ENCODE peak calls at places on chromosome 18, in nine cellular contexts. K, N, T, S, L, Z, D, E and M are unnamed samples.

GRCh38 chr18:56276466-56276865 is 361.9 kb downstream of the TXNL1 start:
- DNase-seq in K (no peak), N (no peak), T (no peak), S (no peak), L (no peak), Z (no peak), D (no peak), E (no peak), M (no peak)

GRCh38 chr18:9022397-9023170 is 79.9 kb upstream of the NDUFV2 start:
- DNase-seq in K (no peak), N (no peak), T (no peak), S (no peak), L (no peak), Z (no peak), D (no peak), E (no peak), M (no peak)

GRCh38 chr18:76564117-76564516 is 69.1 kb upstream of the ZNF516 start:
- DNase-seq in K (no peak), N (no peak), T (no peak), S (no peak), L (no peak), Z (no peak), D (no peak), E (no peak), M (peak; percentile 77)

GRCh38 chr18:22210331-22210754 is 41.0 kb downstream of the GATA6 start:
- DNase-seq in K (no peak), N (no peak), T (no peak), S (no peak), L (no peak), Z (no peak), D (no peak), E (no peak), M (no peak)

GRCh38 chr18:24937624-24938285 is 414.2 kb downstream of the ZNF521 start:
- DNase-seq in K (no peak), N (peak; percentile 24), T (no peak), S (no peak), L (no peak), Z (no peak), D (no peak), E (no peak), M (no peak)

GRCh38 chr18:79884963-79885728 is 66.3 kb downstream of the SLC66A2 start:
- DNase-seq in K (no peak), N (no peak), T (no peak), S (no peak), L (no peak), Z (no peak), D (no peak), E (no peak), M (no peak)

GRCh38 chr18:48339692-48340091 is 69.5 kb downstream of the ZBTB7C start:
- DNase-seq in K (no peak), N (no peak), T (no peak), S (no peak), L (no peak), Z (no peak), D (no peak), E (no peak), M (no peak)

GRCh38 chr18:46097378-46097852 is 681 bp downstream of the ATP5F1A start:
- DNase-seq in K (peak; percentile 33), N (no peak), T (no peak), S (no peak), L (no peak), Z (no peak), D (peak; percentile 18), E (peak; percentile 16), M (no peak)

GRCh38 chr18:33817096-33817495 is 239.1 kb downstream of the ASXL3 start:
- DNase-seq in K (no peak), N (no peak), T (no peak), S (no peak), L (no peak), Z (no peak), D (no peak), E (no peak), M (no peak)

GRCh38 chr18:57444301-57444759 is 9.2 kb downstream of the ONECUT2 start:
- DNase-seq in K (no peak), N (no peak), T (peak; percentile 51), S (no peak), L (peak; percentile 39), Z (no peak), D (no peak), E (no peak), M (no peak)

GRCh38 chr18:78192044-78192443 is 787.6 kb upstream of the SALL3 start:
- DNase-seq in K (no peak), N (peak; percentile 82), T (peak; percentile 27), S (peak; percentile 96), L (peak; percentile 82), Z (no peak), D (no peak), E (no peak), M (peak; percentile 27)

GRCh38 chr18:60466671-60467070 is 94.1 kb upstream of the MC4R start:
- DNase-seq in K (no peak), N (no peak), T (no peak), S (no peak), L (no peak), Z (no peak), D (no peak), E (no peak), M (no peak)

GRCh38 chr18:58176915-58177717 is 133.1 kb downstream of the NEDD4L start:
- DNase-seq in K (no peak), N (peak; percentile 35), T (no peak), S (no peak), L (no peak), Z (no peak), D (no peak), E (no peak), M (peak; percentile 65)

GRCh38 chr18:47898055-47898454 is 32.4 kb downstream of the SMAD2 start:
- DNase-seq in K (no peak), N (no peak), T (no peak), S (no peak), L (no peak), Z (peak; percentile 20), D (no peak), E (no peak), M (no peak)

GRCh38 chr18:54222922-54223567 is 1.4 kb downstream of the MBD2 start:
- DNase-seq in K (no peak), N (no peak), T (no peak), S (peak; percentile 59), L (no peak), Z (peak; percentile 79), D (peak; percentile 31), E (peak; percentile 61), M (no peak)

GRCh38 chr18:37362158-37362890 is 203.3 kb downstream of the CELF4 start:
- DNase-seq in K (no peak), N (no peak), T (no peak), S (no peak), L (no peak), Z (no peak), D (no peak), E (no peak), M (no peak)

GRCh38 chr18:39149211-39149806 is 1583.7 kb upstream of the CELF4 start:
- DNase-seq in K (no peak), N (no peak), T (no peak), S (no peak), L (no peak), Z (no peak), D (no peak), E (no peak), M (no peak)

GRCh38 chr18:62637807-62638687 is 77.3 kb upstream of the PHLPP1 start:
- DNase-seq in K (peak; percentile 32), N (no peak), T (peak; percentile 13), S (no peak), L (no peak), Z (no peak), D (peak; percentile 36), E (peak; percentile 39), M (no peak)

GRCh38 chr18:43819397-43819796 is 542.1 kb upstream of the SYT4 start:
- DNase-seq in K (no peak), N (no peak), T (no peak), S (peak; percentile 13), L (no peak), Z (no peak), D (no peak), E (no peak), M (no peak)

GRCh38 chr18:34522627-34523026 is 187.5 kb upstream of the DTNA start:
- DNase-seq in K (no peak), N (peak; percentile 67), T (peak; percentile 3), S (peak; percentile 75), L (no peak), Z (peak; percentile 74), D (no peak), E (no peak), M (no peak)

GRCh38 chr18:5872886-5873285 is 22.4 kb downstream of the TMEM200C start:
- DNase-seq in K (no peak), N (no peak), T (no peak), S (no peak), L (no peak), Z (no peak), D (no peak), E (no peak), M (no peak)

GRCh38 chr18:63148449-63149199 is 170.9 kb downstream of the BCL2 start:
- DNase-seq in K (no peak), N (no peak), T (no peak), S (peak; percentile 73), L (peak; percentile 34), Z (peak; percentile 16), D (no peak), E (no peak), M (no peak)

GRCh38 chr18:61628085-61628484 is 264.7 kb downstream of the RNF152 start:
- DNase-seq in K (no peak), N (no peak), T (no peak), S (no peak), L (no peak), Z (no peak), D (no peak), E (no peak), M (no peak)

GRCh38 chr18:76592981-76593381 is 97.9 kb upstream of the ZNF516 start:
- DNase-seq in K (no peak), N (no peak), T (no peak), S (peak; percentile 55), L (no peak), Z (no peak), D (no peak), E (no peak), M (no peak)

GRCh38 chr18:47679864-47680263 is 250.6 kb downstream of the SMAD2 start:
- DNase-seq in K (no peak), N (no peak), T (no peak), S (no peak), L (no peak), Z (no peak), D (no peak), E (no peak), M (no peak)

GRCh38 chr18:28158083-28158581 is 18.8 kb downstream of the CDH2 start:
- DNase-seq in K (no peak), N (peak; percentile 45), T (no peak), S (no peak), L (no peak), Z (no peak), D (no peak), E (no peak), M (no peak)

GRCh38 chr18:33580540-33580939 is 2.5 kb downstream of the ASXL3 start:
- DNase-seq in K (no peak), N (no peak), T (no peak), S (no peak), L (no peak), Z (no peak), D (no peak), E (no peak), M (no peak)

GRCh38 chr18:68623342-68623741 is 91.6 kb downstream of the TMX3 start:
- DNase-seq in K (peak; percentile 33), N (peak; percentile 82), T (peak; percentile 52), S (peak; percentile 79), L (no peak), Z (peak; percentile 61), D (peak; percentile 8), E (no peak), M (no peak)

GRCh38 chr18:52481116-52481515 is 141.1 kb downstream of the DCC start:
- DNase-seq in K (peak; percentile 81), N (no peak), T (no peak), S (no peak), L (no peak), Z (no peak), D (no peak), E (no peak), M (no peak)

GRCh38 chr18:48445540-48445939 is 36.4 kb upstream of the ZBTB7C start:
- DNase-seq in K (peak; percentile 83), N (peak; percentile 78), T (peak; percentile 60), S (peak; percentile 83), L (peak; percentile 61), Z (peak; percentile 75), D (peak; percentile 71), E (peak; percentile 49), M (no peak)

GRCh38 chr18:76619342-76620315 is 124.6 kb upstream of the ZNF516 start:
- DNase-seq in K (peak; percentile 81), N (peak; percentile 54), T (peak; percentile 50), S (peak; percentile 82), L (peak; percentile 20), Z (peak; percentile 8), D (no peak), E (no peak), M (peak; percentile 85)